ENCODE peak calls at places on chromosomes 4 and X, in eight cellular contexts. L is activated CD8-positive, alpha-beta T cell treated with anti-CD3 and anti-CD28 coated beads for 36 hours; C is breast epithelium; V is HFFc6; Q is HFF-Myc; R is AG04450; T is cardiac fibroblast; U is K562. B is an unnamed sample.

GRCh38 chr4:6963139-6963611 is 53.5 kb downstream of the TBC1D14 start:
- DNase-seq in L (no peak), C (peak), V (no peak), Q (no peak), R (no peak), T (no peak), U (no peak), B (no peak)

GRCh38 chrX:49959602-49960001 is 37.2 kb downstream of the CLCN5 start:
- DNase-seq in L (no peak), C (no peak), V (no peak), Q (no peak), R (no peak), T (no peak), U (no peak), B (no peak)

GRCh38 chrX:15493118-15494082 is at the start of gene PIR:
- DNase-seq in L (peak), C (peak), V (peak), Q (no peak), R (peak), T (peak), U (peak), B (peak)

GRCh38 chr4:13647012-13647411 is 19.5 kb upstream of the BOD1L1 start:
- DNase-seq in L (no peak), C (no peak), V (no peak), Q (no peak), R (no peak), T (no peak), U (no peak), B (no peak)

GRCh38 chr4:70601422-70602039 is 9.5 kb downstream of the AMBN start:
- DNase-seq in L (peak), C (no peak), V (peak), Q (peak), R (peak), T (peak), U (peak), B (peak)

GRCh38 chr4:134024251-134024650 is 177.3 kb downstream of the PABPC4L start:
- DNase-seq in L (no peak), C (no peak), V (peak), Q (no peak), R (no peak), T (peak), U (no peak), B (no peak)

GRCh38 chr4:156829194-156829593 is 142.4 kb downstream of the PDGFC start:
- DNase-seq in L (no peak), C (no peak), V (no peak), Q (no peak), R (no peak), T (peak), U (no peak), B (no peak)

GRCh38 chr4:113869743-113870375 is 108.3 kb upstream of the CAMK2D start:
- DNase-seq in L (peak), C (no peak), V (peak), Q (no peak), R (no peak), T (no peak), U (no peak), B (peak)

GRCh38 chr4:55080174-55080865 is 45.1 kb downstream of the KDR start:
- DNase-seq in L (no peak), C (no peak), V (peak), Q (no peak), R (no peak), T (peak), U (no peak), B (no peak)

GRCh38 chr4:102761902-102762301 is 1.1 kb upstream of the MANBA start:
- DNase-seq in L (no peak), C (no peak), V (no peak), Q (no peak), R (no peak), T (no peak), U (no peak), B (no peak)

GRCh38 chr4:133156096-133156495 is 7.0 kb downstream of the PCDH10 start:
- DNase-seq in L (no peak), C (no peak), V (no peak), Q (no peak), R (no peak), T (no peak), U (no peak), B (no peak)

DNA sequence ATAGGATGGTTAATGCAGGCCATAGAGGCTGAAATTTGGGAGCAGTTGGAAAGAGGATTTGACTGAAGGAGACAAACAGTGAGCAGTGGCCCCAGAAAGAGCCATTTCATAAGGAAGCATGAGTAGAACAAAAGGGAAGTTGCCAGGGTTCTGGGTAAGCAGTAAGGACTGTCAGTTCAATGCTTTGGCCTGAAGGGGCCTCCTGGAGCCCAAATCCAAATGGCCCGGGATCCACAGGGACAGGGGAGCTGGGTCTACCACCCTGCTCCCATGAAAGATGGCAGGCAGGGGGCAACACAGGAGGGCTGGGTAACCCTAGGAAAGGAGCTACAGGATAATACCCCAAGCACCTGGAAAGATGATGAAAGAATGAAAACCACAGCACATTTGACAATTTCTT is 4.1 kb upstream of the INTS6L start:
- DNase-seq in L (no peak), C (no peak), V (no peak), Q (no peak), R (no peak), T (no peak), U (peak), B (no peak)
- TF ChIP-seq CTCF in L (no peak), C (no peak), V (peak), Q (no peak), R (no peak), T (no peak), U (peak), B (no peak)

DNA sequence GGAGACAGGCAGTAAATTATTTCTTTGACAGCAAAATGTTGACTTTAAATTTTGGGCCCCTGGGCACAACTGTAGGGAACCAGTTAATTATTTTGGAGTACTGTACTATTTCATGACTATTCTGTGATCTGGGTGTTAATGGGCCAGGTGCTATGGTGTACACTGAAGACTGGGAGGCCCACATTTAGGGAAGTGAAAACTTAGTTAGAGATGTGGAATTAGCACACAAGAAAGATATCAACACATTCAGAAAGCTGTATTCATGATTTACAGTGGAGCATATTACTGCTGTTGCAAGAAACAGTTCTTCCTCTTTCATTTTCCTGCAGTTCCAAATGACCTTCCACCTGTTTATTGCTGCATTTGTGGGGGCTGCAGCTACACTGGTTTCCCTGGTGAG is 12.4 kb downstream of the PLP1 start:
- DNase-seq in L (no peak), C (no peak), V (no peak), Q (no peak), R (no peak), T (no peak), U (no peak), B (no peak)
- TF ChIP-seq CTCF in L (no peak), C (no peak), V (no peak), Q (no peak), R (no peak), T (no peak), U (no peak), B (no peak)

GRCh38 chr4:172871381-172871780 is 297.2 kb upstream of the GALNT7 start:
- DNase-seq in L (no peak), C (no peak), V (no peak), Q (no peak), R (no peak), T (no peak), U (no peak), B (no peak)
- TF ChIP-seq CTCF in L (no peak), C (no peak), V (no peak), Q (no peak), R (no peak), T (no peak), U (no peak), B (no peak)

DNA sequence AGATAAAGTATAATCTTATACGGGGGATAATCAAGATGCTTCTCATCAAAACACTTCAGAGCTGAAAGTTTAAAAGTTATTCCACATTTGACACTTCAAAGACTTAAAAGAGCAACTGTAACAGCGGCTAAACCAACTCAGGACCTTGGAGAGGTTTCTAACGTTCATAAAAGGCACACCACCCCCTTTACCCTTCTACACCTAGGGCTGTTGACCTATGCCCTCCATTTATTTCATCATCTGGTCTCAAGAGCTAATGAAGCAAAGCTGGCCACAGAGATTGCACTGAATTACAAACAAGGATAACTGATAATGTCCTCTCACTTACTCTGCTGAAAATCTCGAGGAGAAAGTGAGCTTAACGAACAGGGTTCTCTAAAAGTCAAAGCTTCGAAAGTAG is 1.1 kb upstream of the RPS6KA6 start:
- DNase-seq in L (no peak), C (no peak), V (no peak), Q (no peak), R (no peak), T (no peak), U (no peak), B (no peak)
- TF ChIP-seq CTCF in L (no peak), C (no peak), V (no peak), Q (no peak), R (no peak), T (no peak), U (no peak), B (no peak)

GRCh38 chr4:4541661-4542570 is at the start of gene STX18:
- DNase-seq in L (peak), C (peak), V (peak), Q (peak), R (peak), T (peak), U (peak), B (peak)
- TF ChIP-seq CTCF in L (no peak), C (peak), V (no peak), Q (no peak), R (no peak), T (no peak), U (no peak), B (no peak)

DNA sequence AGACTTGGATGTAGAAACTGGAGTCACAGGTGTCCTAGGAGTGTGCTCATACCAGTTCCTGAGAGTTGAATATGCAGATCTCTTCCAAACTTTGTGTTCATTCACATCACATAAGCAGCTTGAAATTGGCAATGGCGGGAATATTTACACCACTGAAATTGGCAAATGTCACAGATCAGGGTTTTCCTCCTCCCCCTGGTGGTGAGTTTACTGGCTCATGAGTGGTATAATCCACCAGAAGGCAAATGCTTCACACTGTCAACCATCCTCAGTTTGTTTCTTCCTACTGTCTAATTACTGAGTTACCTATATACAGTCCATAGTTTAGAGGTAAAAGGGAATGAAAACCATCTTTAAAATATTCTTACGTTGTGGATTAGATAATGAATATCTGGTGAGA is 193.3 kb upstream of the BANK1 start:
- DNase-seq in L (peak), C (no peak), V (peak), Q (no peak), R (no peak), T (peak), U (no peak), B (peak)
- TF ChIP-seq CTCF in L (peak), C (no peak), V (peak), Q (peak), R (peak), T (peak), U (no peak), B (peak)

DNA sequence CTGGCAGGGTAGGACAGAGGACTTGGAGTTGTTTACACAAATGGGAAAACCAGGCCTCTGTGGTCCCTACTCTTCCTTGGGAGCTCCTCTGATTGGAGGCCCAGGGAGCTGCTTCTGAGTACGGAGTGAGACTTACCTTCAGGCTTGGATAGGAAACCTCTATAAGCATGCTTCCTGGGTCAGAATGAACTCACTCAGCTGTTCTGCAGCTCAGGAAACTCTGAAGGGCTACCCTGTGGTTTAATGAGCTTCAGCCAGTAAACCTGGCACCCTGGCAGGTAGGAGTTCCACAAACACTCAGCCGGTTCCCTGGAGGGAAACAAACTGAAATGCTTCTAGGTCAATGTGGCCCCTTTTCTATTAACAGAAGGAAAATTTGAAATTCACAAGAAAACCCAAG is 51.0 kb upstream of the TFDP3 start:
- DNase-seq in L (no peak), C (no peak), V (no peak), Q (no peak), R (no peak), T (no peak), U (no peak), B (no peak)
- TF ChIP-seq CTCF in L (no peak), C (no peak), V (no peak), Q (no peak), R (no peak), T (no peak), U (no peak), B (no peak)